ENCODE peak calls at places on chromosome 10, in four cellular contexts. D is SK-N-SH, A is H1, Y is GM12878. Z is an unnamed sample.
A peak's percentile ranks its signal among the peaks of the same experiment; 100 is the strongest.

GRCh38 chr10:70677620-70678249 is 5.4 kb downstream of the ADAMTS14 start:
- DNase-seq in D (no peak), A (no peak), Y (no peak), Z (no peak)

GRCh38 chr10:22325272-22325947 is 4.5 kb downstream of the BMI1 start:
- DNase-seq in D (peak; percentile 92), A (peak; percentile 88), Y (no peak), Z (peak; percentile 86)

GRCh38 chr10:105197960-105198359 is 556.9 kb downstream of the SORCS3 start:
- DNase-seq in D (no peak), A (no peak), Y (no peak), Z (no peak)

GRCh38 chr10:17237915-17238444 is 9.9 kb downstream of the VIM start:
- DNase-seq in D (no peak), A (no peak), Y (no peak), Z (no peak)

GRCh38 chr10:76117949-76118348 is 686.5 kb downstream of the LRMDA start:
- DNase-seq in D (no peak), A (no peak), Y (no peak), Z (no peak)

GRCh38 chr10:102781089-102781920 is 37.6 kb downstream of the WBP1L start:
- DNase-seq in D (no peak), A (no peak), Y (no peak), Z (no peak)

GRCh38 chr10:131850490-131850880 is 50.3 kb upstream of the PPP2R2D start:
- DNase-seq in D (no peak), A (no peak), Y (no peak), Z (no peak)

GRCh38 chr10:93435061-93435491 is 47.1 kb downstream of the MYOF start:
- DNase-seq in D (no peak), A (no peak), Y (no peak), Z (no peak)

GRCh38 chr10:80416401-80417098 is 8.2 kb downstream of the PRXL2A start:
- DNase-seq in D (no peak), A (no peak), Y (no peak), Z (no peak)

GRCh38 chr10:30736685-30737232 is 107.2 kb upstream of the LYZL2 start:
- DNase-seq in D (no peak), A (no peak), Y (peak; percentile 94), Z (no peak)

GRCh38 chr10:47244560-47245500 is 55.2 kb upstream of the GDF10 start:
- DNase-seq in D (no peak), A (no peak), Y (no peak), Z (no peak)

GRCh38 chr10:62811159-62811875 is 4.8 kb downstream of the EGR2 start:
- DNase-seq in D (no peak), A (no peak), Y (peak; percentile 85), Z (no peak)

GRCh38 chr10:78749898-78750297 is 318.9 kb upstream of the ZMIZ1 start:
- DNase-seq in D (no peak), A (no peak), Y (no peak), Z (no peak)

GRCh38 chr10:114616516-114616915 is 41.6 kb downstream of the ABLIM1 start:
- DNase-seq in D (no peak), A (no peak), Y (no peak), Z (no peak)

GRCh38 chr10:116007256-116007891 is 265.6 kb downstream of the GFRA1 start:
- DNase-seq in D (no peak), A (no peak), Y (no peak), Z (no peak)

GRCh38 chr10:56346845-56347415 is 14.1 kb downstream of the ZWINT start:
- DNase-seq in D (no peak), A (no peak), Y (no peak), Z (no peak)

DNA sequence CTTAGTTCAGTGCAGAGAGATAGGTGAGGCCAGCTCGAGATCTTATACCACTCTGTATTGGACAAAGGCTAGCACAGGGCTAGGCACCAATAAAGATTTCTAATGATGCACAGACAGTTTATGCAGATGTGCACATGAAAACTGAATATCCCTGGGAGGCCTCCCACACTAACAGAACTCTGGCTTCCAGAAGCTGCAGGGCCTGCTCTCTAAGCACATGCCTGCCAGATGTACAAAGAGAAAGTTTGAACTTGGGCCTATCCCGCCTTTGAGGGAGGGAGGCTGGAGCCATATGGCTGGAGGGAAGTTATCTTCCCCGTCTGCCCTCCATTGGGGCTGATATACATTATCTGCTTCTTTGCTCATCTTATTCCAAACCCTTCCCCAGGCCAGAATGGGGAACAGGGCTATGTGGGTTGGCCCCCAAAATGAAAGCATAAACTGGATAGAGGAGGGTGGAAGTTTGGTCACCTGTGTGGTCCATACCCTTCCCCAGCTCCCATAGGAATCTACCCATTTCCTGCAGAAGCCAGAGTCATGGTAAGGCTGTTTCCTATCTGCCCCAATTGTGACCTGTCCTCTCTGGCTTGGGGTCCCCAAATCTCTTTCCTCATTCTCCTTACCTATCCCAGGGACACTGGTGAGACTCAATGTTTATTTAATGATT is 3.8 kb downstream of the KAZALD1 start:
- DNase-seq in D (no peak), A (no peak), Y (no peak), Z (no peak)
- H3K4me3 ChIP-seq in D (no peak overlapping the region), A (no peak overlapping the region), Y (peak overlapping the region; percentile 87), Z (peak overlapping the region; percentile 58)

GRCh38 chr10:34993782-34994181 is 96.4 kb downstream of the CUL2 start:
- DNase-seq in D (no peak), A (no peak), Y (no peak), Z (no peak)
- TF ChIP-seq NRF1 in D (no peak), A (no peak), Y (no peak), Z (no peak)

GRCh38 chr10:44961231-44961571 is 1.6 kb downstream of the RASSF4 start:
- DNase-seq in D (no peak), A (peak; percentile 26), Y (no peak), Z (no peak)
- H3K4me3 ChIP-seq in D (no peak overlapping the region), A (no peak overlapping the region), Y (peak overlapping the region; percentile 78), Z (no peak overlapping the region)

DNA sequence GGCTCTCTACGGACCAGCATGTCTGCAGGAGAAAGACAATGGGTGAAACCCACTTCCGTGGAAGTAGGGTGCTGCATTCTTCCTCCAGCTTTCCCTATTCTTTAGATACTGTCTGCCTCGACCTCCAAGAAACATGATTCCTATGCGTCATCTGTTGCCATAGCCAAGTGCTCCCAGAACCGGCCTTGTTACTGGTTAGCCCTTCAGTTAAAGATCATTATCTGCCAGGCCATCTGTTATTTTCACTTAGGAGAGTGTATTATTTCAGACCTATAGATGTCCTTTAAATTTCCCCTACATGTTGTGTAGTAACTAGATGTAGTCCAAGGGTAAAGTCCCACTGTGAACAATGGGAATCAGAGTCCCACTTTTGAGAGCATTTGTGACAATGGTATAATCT is 89.0 kb upstream of the KIAA1217 start:
- DNase-seq in D (peak; percentile 17), A (no peak), Y (no peak), Z (no peak)
- TF ChIP-seq NRF1 in D (no peak), A (no peak), Y (no peak), Z (no peak)

GRCh38 chr10:68007356-68007755 is 67.7 kb downstream of the HERC4 start:
- DNase-seq in D (no peak), A (no peak), Y (no peak), Z (no peak)
- H3K4me3 ChIP-seq in D (no peak overlapping the region), A (no peak overlapping the region), Y (no peak overlapping the region), Z (no peak overlapping the region)

DNA sequence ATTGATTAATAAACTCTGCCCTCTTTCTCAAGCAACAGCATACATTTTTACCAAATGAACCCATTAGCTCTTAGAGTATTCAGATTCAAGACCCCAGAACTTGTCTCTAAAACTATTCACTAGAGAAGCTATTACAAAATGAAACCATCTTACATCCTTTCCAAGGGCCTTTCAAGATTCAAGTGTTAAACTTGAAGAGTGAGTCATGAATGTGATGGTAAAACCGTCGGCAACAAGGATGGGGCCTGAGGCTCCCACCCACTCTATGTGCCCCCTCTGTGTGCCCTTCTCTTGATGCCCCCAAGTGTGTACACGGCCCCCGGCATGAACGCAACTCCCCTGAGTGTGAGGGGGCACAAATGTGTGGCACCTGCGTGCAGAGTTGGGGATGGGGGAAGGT is 46.4 kb downstream of the SFMBT2 start:
- DNase-seq in D (no peak), A (no peak), Y (no peak), Z (no peak)
- TF ChIP-seq NRF1 in D (no peak), A (no peak), Y (no peak), Z (no peak)

Z was measured in K562.